ENCODE peak calls at places on chromosome 20, in five cellular contexts. D, R, T, V and Y are unnamed samples.
A peak's percentile ranks its signal among the peaks of the same experiment; 100 is the strongest.

GRCh38 chr20:62449951-62450815 is 22.8 kb upstream of the RBBP8NL start:
- DNase-seq in V (no peak), T (no peak), R (peak; percentile 56), D (no peak), Y (no peak)

GRCh38 chr20:42887281-42887680 is 302.4 kb downstream of the PTPRT start:
- DNase-seq in R (no peak), V (no peak), D (no peak), T (no peak), Y (no peak)

GRCh38 chr20:13200767-13201500 is 20.1 kb upstream of the ISM1 start:
- DNase-seq in D (no peak), V (no peak), R (no peak), T (no peak), Y (no peak)

GRCh38 chr20:32516985-32517873 is 67.9 kb downstream of the NOL4L start:
- DNase-seq in R (no peak), D (no peak), V (no peak), T (no peak), Y (no peak)

GRCh38 chr20:57288676-57289075 is 22.2 kb upstream of the BMP7 start:
- DNase-seq in T (no peak), V (no peak), R (no peak), D (no peak), Y (no peak)

GRCh38 chr20:32971703-32972161 is 32.5 kb downstream of the SUN5 start:
- DNase-seq in T (peak; percentile 11), R (no peak), D (peak; percentile 31), V (no peak), Y (peak; percentile 46)

GRCh38 chr20:19945732-19946670 is 71.2 kb upstream of the NAA20 start:
- DNase-seq in D (no peak), V (no peak), T (no peak), R (no peak), Y (no peak)

GRCh38 chr20:64057628-64058498 is 5.1 kb upstream of the TCEA2 start:
- DNase-seq in V (no peak), T (no peak), D (peak; percentile 87), R (peak; percentile 90), Y (peak; percentile 92)

GRCh38 chr20:51570755-51571469 is 28.4 kb upstream of the NFATC2 start:
- DNase-seq in D (no peak), V (no peak), R (no peak), T (peak; percentile 83), Y (no peak)

GRCh38 chr20:51492167-51493092 is 50.1 kb downstream of the NFATC2 start:
- DNase-seq in T (peak; percentile 77), D (peak; percentile 82), R (no peak), V (no peak), Y (no peak)

GRCh38 chr20:36565520-36565919 is 7.9 kb upstream of the TGIF2 start:
- DNase-seq in V (no peak), T (no peak), R (no peak), D (no peak), Y (no peak)

GRCh38 chr20:49775229-49775693 is 37.4 kb upstream of the SLC9A8 start:
- DNase-seq in D (no peak), V (no peak), T (peak; percentile 74), R (peak; percentile 78), Y (no peak)

GRCh38 chr20:22577515-22578220 is 6.7 kb downstream of the FOXA2 start:
- DNase-seq in R (no peak), V (no peak), T (no peak), D (no peak), Y (no peak)

GRCh38 chr20:25745738-25746137 is 49.1 kb upstream of the ZNF337 start:
- DNase-seq in T (no peak), D (no peak), R (no peak), V (no peak), Y (no peak)

GRCh38 chr20:32544893-32545840 is 40.0 kb downstream of the NOL4L start:
- DNase-seq in V (no peak), T (no peak), R (no peak), D (no peak), Y (no peak)

GRCh38 chr20:33569290-33570094 is 79.6 kb downstream of the CBFA2T2 start:
- DNase-seq in R (no peak), T (no peak), V (no peak), D (no peak), Y (no peak)

GRCh38 chr20:20358801-20359200 is 9.1 kb upstream of the INSM1 start:
- DNase-seq in R (no peak), T (no peak), V (no peak), D (no peak), Y (no peak)

GRCh38 chr20:53736122-53736756 is 142.6 kb upstream of the ZNF217 start:
- DNase-seq in V (no peak), R (no peak), T (no peak), D (no peak), Y (no peak)

GRCh38 chr20:63151554-63152321 is 64.2 kb downstream of the YTHDF1 start:
- DNase-seq in R (no peak), D (no peak), V (peak; percentile 24), T (no peak), Y (no peak)

GRCh38 chr20:64171211-64171610 is 7.0 kb downstream of the MYT1 start:
- DNase-seq in V (no peak), R (no peak), D (no peak), T (no peak), Y (no peak)

GRCh38 chr20:53974785-53975555 is 95.4 kb downstream of the BCAS1 start:
- DNase-seq in V (no peak), R (no peak), T (no peak), D (no peak), Y (no peak)

GRCh38 chr20:371755-372542 is 8.6 kb upstream of the TRIB3 start:
- DNase-seq in T (peak; percentile 79), R (peak; percentile 84), V (no peak), D (no peak), Y (no peak)

GRCh38 chr20:32764000-32764960 is 2.1 kb downstream of the DNMT3B start:
- DNase-seq in R (no peak), V (no peak), T (no peak), D (no peak), Y (no peak)

GRCh38 chr20:48759631-48760245 is 68.1 kb downstream of the PREX1 start:
- DNase-seq in D (no peak), T (no peak), R (no peak), V (no peak), Y (no peak)

GRCh38 chr20:48012401-48012974 is 227.2 kb upstream of the SULF2 start:
- DNase-seq in V (no peak), R (no peak), D (no peak), T (no peak), Y (no peak)

GRCh38 chr20:36472656-36473071 is 68.7 kb upstream of the MYL9 start:
- DNase-seq in V (no peak), D (no peak), T (no peak), R (peak; percentile 65), Y (no peak)

GRCh38 chr20:41029150-41029872 is 689 bp downstream of the TOP1 start:
- DNase-seq in D (peak; percentile 61), R (peak; percentile 47), V (no peak), T (no peak), Y (peak; percentile 75)

DNA sequence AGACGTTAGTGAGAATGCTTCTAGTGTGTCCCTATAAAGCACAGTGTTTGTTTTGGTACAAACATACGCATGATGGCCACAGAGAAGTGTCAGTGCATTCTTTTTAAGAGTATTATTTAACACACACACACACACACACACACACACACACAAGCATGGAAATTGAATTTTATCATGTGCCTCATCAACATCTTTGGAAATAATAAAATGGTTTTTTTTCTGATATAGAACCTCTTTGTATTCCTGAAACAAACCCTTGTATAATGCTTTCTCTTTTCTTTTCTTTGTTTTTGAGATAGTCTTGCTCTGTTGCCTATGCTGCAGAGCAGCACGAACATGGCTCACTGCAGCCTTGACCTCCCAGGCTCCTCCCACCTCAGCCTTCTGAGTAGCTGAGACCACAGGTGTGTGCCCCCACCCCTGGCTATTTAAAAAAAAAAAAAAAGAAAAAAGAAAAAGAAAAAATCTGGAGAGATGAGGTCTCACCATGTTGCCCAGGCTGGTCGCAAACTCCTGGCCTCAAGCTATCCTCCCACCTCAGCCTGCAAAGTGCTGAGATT is 116.2 kb upstream of the SYNDIG1 start:
- DNase-seq in T (no peak), V (no peak), D (no peak), R (no peak), Y (no peak)
- TF ChIP-seq CTCF in T (no peak), V (no peak), D (no peak), R (no peak), Y (no peak)

GRCh38 chr20:3670511-3670910 is 7.3 kb upstream of the GFRA4 start:
- DNase-seq in R (no peak), V (no peak), D (no peak), T (no peak), Y (no peak)
- TF ChIP-seq CTCF in R (no peak), V (peak; percentile 38), D (no peak), T (no peak), Y (no peak)

DNA sequence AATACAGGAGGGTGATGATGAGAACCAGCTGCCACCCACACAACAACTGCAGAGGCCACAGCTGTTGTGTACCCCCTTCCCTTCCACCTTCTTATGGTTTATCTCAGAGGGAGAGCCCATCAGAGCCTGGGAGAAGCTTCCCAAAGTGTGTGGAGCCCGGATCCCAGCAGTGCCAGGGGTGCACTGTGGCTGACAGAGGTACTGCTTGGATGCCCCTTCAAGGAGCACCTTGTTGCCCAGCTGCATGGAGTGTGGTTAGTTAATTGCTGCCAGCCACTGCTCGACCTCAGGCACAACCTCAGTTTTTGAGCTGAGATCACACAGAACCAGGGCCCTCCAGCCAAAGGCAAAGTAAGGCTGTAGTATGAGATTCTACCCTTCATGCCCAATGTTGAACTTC is 13.0 kb downstream of the PI3 start:
- DNase-seq in V (no peak), R (no peak), D (no peak), T (no peak), Y (no peak)
- TF ChIP-seq CTCF in V (no peak), R (no peak), D (no peak), T (no peak), Y (no peak)

DNA sequence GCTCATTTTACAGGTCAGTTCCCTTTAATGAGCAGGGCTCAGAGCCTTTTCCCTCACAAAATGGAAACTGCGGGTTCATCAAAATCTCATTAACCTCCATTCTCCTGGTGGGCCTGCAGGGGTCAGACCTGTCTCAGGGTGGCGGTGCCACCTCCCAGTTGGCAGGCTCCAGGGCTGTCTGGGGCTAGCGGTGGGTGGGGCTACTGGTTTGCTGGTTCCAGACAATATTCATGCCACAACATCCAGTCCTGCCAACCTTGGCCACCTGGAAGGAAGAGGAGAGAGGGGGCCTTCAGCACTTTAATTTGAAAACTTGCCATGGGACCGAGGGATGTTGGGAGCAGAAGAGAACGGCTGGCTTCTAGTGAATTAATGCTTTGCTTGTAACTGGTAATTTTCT is 41.9 kb upstream of the CTNNBL1 start:
- DNase-seq in V (no peak), T (no peak), R (peak; percentile 18), D (no peak), Y (peak; percentile 35)
- TF ChIP-seq CTCF in V (peak; percentile 24), T (peak; percentile 24), R (peak; percentile 47), D (no peak), Y (peak; percentile 18)

GRCh38 chr20:59082077-59082740 is 39.6 kb upstream of the PRELID3B start:
- DNase-seq in D (no peak), T (no peak), R (no peak), V (no peak), Y (no peak)
- TF ChIP-seq CTCF in D (peak; percentile 57), T (no peak), R (peak; percentile 18), V (peak; percentile 42), Y (no peak)